ENCODE peak calls at places on chromosomes 2 and 18, in four cellular contexts. D is NCI-H2081, J is mucosa of gallbladder, M is adrenal gland. Y is an unnamed sample.

GRCh38 chr2:125418483-125418882 is 1237.5 kb upstream of the GYPC start:
- DNase-seq in D (no peak), M (no peak), J (no peak), Y (no peak)

GRCh38 chr2:64785245-64785644 is 131.5 kb upstream of the SERTAD2 start:
- DNase-seq in M (no peak), D (no peak), J (no peak), Y (no peak)

GRCh38 chr2:16653799-16654198 is 11.8 kb downstream of the CYRIA start:
- DNase-seq in M (no peak), J (no peak), D (no peak), Y (peak)

GRCh38 chr2:134272831-134273230 is 19.0 kb downstream of the MGAT5 start:
- DNase-seq in J (no peak), D (no peak), M (no peak), Y (no peak)

GRCh38 chr2:113138428-113139322 is 11.3 kb downstream of the IL1RN start:
- DNase-seq in J (peak), M (peak), D (peak), Y (peak)

GRCh38 chr18:49666045-49666444 is 104.2 kb downstream of the LIPG start:
- DNase-seq in M (no peak), J (no peak), D (no peak), Y (no peak)

GRCh38 chr2:127108090-127108523 is 1.2 kb upstream of the BIN1 start:
- DNase-seq in D (no peak), J (no peak), M (no peak), Y (no peak)

GRCh38 chr2:241092677-241093076 is 9.4 kb downstream of the MTERF4 start:
- DNase-seq in J (no peak), D (peak), M (no peak), Y (no peak)

GRCh38 chr18:36648803-36649202 is 180.0 kb downstream of the TPGS2 start:
- DNase-seq in D (no peak), M (no peak), J (no peak), Y (no peak)

GRCh38 chr18:60198063-60198462 is 174.5 kb downstream of the MC4R start:
- DNase-seq in J (no peak), M (no peak), D (no peak), Y (no peak)

GRCh38 chr2:189236066-189236465 is 56.5 kb upstream of the COL5A2 start:
- DNase-seq in J (no peak), D (no peak), M (no peak), Y (no peak)

GRCh38 chr2:233129351-233129978 is 69.3 kb downstream of the INPP5D start:
- DNase-seq in D (no peak), J (no peak), M (peak), Y (no peak)

GRCh38 chr2:1209761-1210160 is 203.5 kb upstream of the TPO start:
- DNase-seq in D (no peak), J (no peak), M (no peak), Y (no peak)

GRCh38 chr2:41521191-41521590 is 526.6 kb upstream of the PKDCC start:
- DNase-seq in M (no peak), J (no peak), D (no peak), Y (no peak)

GRCh38 chr2:43430489-43430888 is 165.3 kb downstream of the THADA start:
- DNase-seq in D (no peak), M (peak), J (no peak), Y (no peak)

GRCh38 chr2:164992818-164993217 is 37.5 kb upstream of the SLC38A11 start:
- DNase-seq in M (peak), D (peak), J (peak), Y (peak)

GRCh38 chr2:127575185-127575765 is 39.8 kb downstream of the MYO7B start:
- DNase-seq in D (no peak), M (no peak), J (no peak), Y (no peak)

GRCh38 chr18:44458777-44459176 is 221.9 kb upstream of the SETBP1 start:
- DNase-seq in D (no peak), M (no peak), J (no peak), Y (no peak)

GRCh38 chr2:95001701-95002100 is 23.8 kb upstream of the MAL start:
- DNase-seq in D (no peak), J (no peak), M (no peak), Y (no peak)

GRCh38 chr2:54545700-54546450 is 89.7 kb downstream of the SPTBN1 start:
- DNase-seq in J (peak), M (no peak), D (no peak), Y (no peak)

GRCh38 chr2:101251844-101252407 is 760 bp upstream of the CNOT11 start:
- DNase-seq in J (peak), D (peak), M (no peak), Y (no peak)

GRCh38 chr2:16387461-16387960 is 278.1 kb downstream of the CYRIA start:
- DNase-seq in M (no peak), J (no peak), D (no peak), Y (no peak)

GRCh38 chr2:8653485-8653884 is 28.4 kb upstream of the ID2 start:
- DNase-seq in J (no peak), D (no peak), M (no peak), Y (no peak)

GRCh38 chr2:129914538-129915302 is 64.7 kb upstream of the RAB6C start:
- DNase-seq in M (no peak), J (no peak), D (no peak), Y (no peak)

GRCh38 chr2:173184031-173185004 is 108.7 kb downstream of the MAP3K20 start:
- DNase-seq in D (no peak), M (peak), J (peak), Y (no peak)

GRCh38 chr2:100194951-100195350 is 52.6 kb upstream of the AFF3 start:
- DNase-seq in J (no peak), D (no peak), M (no peak), Y (no peak)

GRCh38 chr18:31206787-31207381 is 44.2 kb upstream of the DSC1 start:
- DNase-seq in M (peak), D (peak), J (peak), Y (peak)

GRCh38 chr2:240968731-240969624 is 29.4 kb upstream of the SNED1 start:
- DNase-seq in J (no peak), M (peak), D (no peak), Y (no peak)